ENCODE peak calls at places on chromosomes 13 and 19, in four cellular contexts. C, G, Y and B are unnamed samples.

GRCh38 chr13:95099541-95099940 is 201.7 kb downstream of the ABCC4 start:
- DNase-seq in C (no peak), G (no peak), Y (no peak), B (no peak)

GRCh38 chr13:30465541-30466357 is at the start of gene HMGB1:
- DNase-seq in C (peak; percentile 99), G (peak; percentile 95), Y (peak; percentile 99), B (peak; percentile 99)

GRCh38 chr19:48826606-48827020 is 9.7 kb downstream of the HSD17B14 start:
- DNase-seq in C (no peak), G (no peak), Y (peak; percentile 81), B (no peak)

GRCh38 chr13:95902736-95903135 is 150.5 kb downstream of the UGGT2 start:
- DNase-seq in C (no peak), G (no peak), Y (no peak), B (no peak)

GRCh38 chr19:10936661-10937084 is 8.1 kb downstream of the TIMM29 start:
- DNase-seq in C (no peak), G (peak; percentile 73), Y (peak; percentile 96), B (peak; percentile 56)

GRCh38 chr19:1245884-1246816 is 2.2 kb upstream of the MIDN start:
- DNase-seq in C (peak; percentile 94), G (no peak), Y (no peak), B (no peak)

GRCh38 chr19:45130888-45131615 is 29.7 kb downstream of the NKPD1 start:
- DNase-seq in C (no peak), G (no peak), Y (no peak), B (no peak)

GRCh38 chr19:58554494-58555368 is at the start of gene CHMP2A:
- DNase-seq in C (peak; percentile 99), G (peak; percentile 96), Y (peak; percentile 99), B (peak; percentile 99)

GRCh38 chr13:97328222-97328790 is 105.7 kb upstream of the RAP2A start:
- DNase-seq in C (no peak), G (no peak), Y (peak; percentile 93), B (no peak)

GRCh38 chr19:3057275-3057714 is 5.0 kb downstream of the TLE5 start:
- DNase-seq in C (peak; percentile 93), G (no peak), Y (no peak), B (no peak)

GRCh38 chr13:20492641-20493040 is 33.0 kb downstream of the CRYL1 start:
- DNase-seq in C (no peak), G (peak; percentile 35), Y (peak; percentile 62), B (peak; percentile 61)

GRCh38 chr13:33690321-33690720 is 127.6 kb upstream of the RFC3 start:
- DNase-seq in C (no peak), G (no peak), Y (no peak), B (peak; percentile 25)

GRCh38 chr19:44509478-44509877 is 9.2 kb upstream of the ZNF180 start:
- DNase-seq in C (no peak), G (no peak), Y (no peak), B (no peak)

GRCh38 chr13:47917022-47917574 is 84.0 kb downstream of the SUCLA2 start:
- DNase-seq in C (no peak), G (no peak), Y (no peak), B (no peak)

GRCh38 chr13:29936051-29936813 is 85.8 kb upstream of the UBL3 start:
- DNase-seq in C (no peak), G (no peak), Y (no peak), B (peak; percentile 24)

GRCh38 chr19:11268783-11269267 is 6.5 kb upstream of the DOCK6 start:
- DNase-seq in C (peak; percentile 92), G (peak; percentile 62), Y (no peak), B (no peak)

GRCh38 chr13:92175330-92175729 is 776.9 kb downstream of the GPC5 start:
- DNase-seq in C (no peak), G (no peak), Y (peak; percentile 67), B (peak; percentile 38)

GRCh38 chr19:33621065-33621785 is 528 bp upstream of the CHST8 start:
- DNase-seq in C (no peak), G (no peak), Y (peak; percentile 61), B (no peak)

DNA sequence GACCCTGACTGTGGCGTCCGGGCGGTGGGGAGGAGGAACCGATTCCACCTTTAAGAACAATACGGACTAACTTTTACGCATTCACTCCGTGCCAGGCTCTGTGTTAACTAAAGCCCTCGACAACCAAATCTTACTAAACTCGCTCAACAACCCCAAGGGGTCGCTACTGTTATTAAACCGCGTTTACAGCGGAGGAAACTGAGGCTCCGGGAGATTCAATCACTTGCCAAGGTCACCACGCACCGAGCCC is 1.2 kb downstream of the SAMD1 start:
- DNase-seq in C (no peak), G (no peak), Y (peak; percentile 75), B (no peak)
- TF ChIP-seq CTCF in C (no peak), G (no peak), Y (peak; percentile 45), B (peak; percentile 51)

GRCh38 chr13:89925107-89925506 is 1422.4 kb upstream of the MIR17HG start:
- DNase-seq in C (no peak), G (no peak), Y (peak; percentile 72), B (no peak)
- TF ChIP-seq CTCF in C (no peak), G (no peak), Y (peak; percentile 91), B (no peak)

GRCh38 chr13:112803422-112803821 is 113.6 kb downstream of the ATP11A start:
- DNase-seq in C (no peak), G (no peak), Y (no peak), B (no peak)

GRCh38 chr13:112796190-112796915 is 106.5 kb downstream of the ATP11A start:
- DNase-seq in C (no peak), G (no peak), Y (no peak), B (no peak)

GRCh38 chr13:112802808-112803207 is 113.0 kb downstream of the ATP11A start:
- DNase-seq in C (no peak), G (no peak), Y (no peak), B (no peak)

GRCh38 chr13:112799394-112799793 is 109.6 kb downstream of the ATP11A start:
- DNase-seq in C (no peak), G (no peak), Y (no peak), B (no peak)

GRCh38 chr13:112800057-112800456 is 110.2 kb downstream of the ATP11A start:
- DNase-seq in C (no peak), G (no peak), Y (no peak), B (no peak)
- TF ChIP-seq CTCF in C (no peak), G (no peak), Y (no peak), B (no peak)

GRCh38 chr13:70568571-70568970 is 460.3 kb upstream of the KLHL1 start:
- DNase-seq in C (no peak), G (peak; percentile 5), Y (peak; percentile 63), B (no peak)
- TF ChIP-seq CTCF in C (peak; percentile 48), G (no peak), Y (peak; percentile 93), B (peak; percentile 60)

GRCh38 chr13:100987993-100988392 is 313.4 kb upstream of the TMTC4 start:
- DNase-seq in C (no peak), G (no peak), Y (peak; percentile 48), B (no peak)
- TF ChIP-seq CTCF in C (no peak), G (no peak), Y (peak; percentile 38), B (no peak)

DNA sequence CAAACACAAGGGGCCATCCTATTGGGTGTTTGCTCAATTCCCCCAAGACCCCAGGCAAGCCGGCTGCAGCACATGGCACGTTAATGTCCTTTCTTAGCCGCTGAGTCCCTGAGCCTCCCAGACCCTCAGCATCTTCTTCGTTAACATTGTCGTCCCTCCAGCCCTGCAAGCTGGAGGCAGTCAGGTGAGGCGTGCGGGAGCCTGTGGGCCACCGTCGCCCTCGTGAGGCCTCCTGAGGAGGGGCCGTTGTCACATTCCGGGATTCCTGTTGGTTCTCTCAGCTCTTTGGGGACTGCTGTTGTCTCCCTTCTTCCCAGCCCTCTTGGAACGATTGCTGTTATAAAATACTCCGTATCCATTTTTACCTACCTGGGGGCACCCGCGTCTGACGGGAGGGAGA is 140.6 kb downstream of the KDM4B start:
- DNase-seq in C (no peak), G (no peak), Y (peak; percentile 74), B (no peak)
- TF ChIP-seq CTCF in C (no peak), G (peak; percentile 36), Y (peak; percentile 38), B (no peak)

GRCh38 chr13:72463561-72463960 is 263.9 kb downstream of the MZT1 start:
- DNase-seq in C (no peak), G (no peak), Y (no peak), B (no peak)
- TF ChIP-seq CTCF in C (no peak), G (no peak), Y (no peak), B (no peak)